ENCODE peak calls at places on chromosomes 11 and 22, in five cellular contexts. L is body of pancreas, A is aorta, T is caudate nucleus, G is RWPE1. R is an unnamed sample.

GRCh38 chr11:3807856-3808845 is at the start of gene PGAP2:
- DNase-seq in G (peak), L (peak), T (no peak), A (peak), R (peak)

GRCh38 chr11:42778193-42778592 is 533.6 kb upstream of the API5 start:
- DNase-seq in L (no peak), T (no peak), A (no peak), G (no peak), R (no peak)

GRCh38 chr11:120186799-120187591 is 23.8 kb upstream of the OAF start:
- DNase-seq in L (peak), G (peak), T (no peak), A (no peak), R (no peak)

GRCh38 chr22:43923191-43923590 is 414 bp upstream of the PNPLA3 start:
- DNase-seq in A (no peak), G (no peak), T (no peak), L (no peak), R (peak)

GRCh38 chr22:21650823-21651520 is 8.9 kb downstream of the SDF2L1 start:
- DNase-seq in G (no peak), L (no peak), T (no peak), A (no peak), R (no peak)

GRCh38 chr11:3043315-3043871 is 13.8 kb downstream of the CARS1 start:
- DNase-seq in T (no peak), L (peak), A (peak), G (no peak), R (no peak)

GRCh38 chr11:58059011-58059358 is 28.2 kb downstream of the OR6Q1 start:
- DNase-seq in G (peak), L (no peak), A (no peak), T (no peak), R (no peak)

GRCh38 chr11:12258451-12258850 is 118.9 kb upstream of the PARVA start:
- DNase-seq in L (no peak), G (no peak), A (peak), T (no peak), R (no peak)

GRCh38 chr11:7964261-7964660 is 986 bp downstream of the NLRP10 start:
- DNase-seq in L (no peak), G (no peak), A (no peak), T (no peak), R (no peak)

GRCh38 chr11:44950036-44950624 is 553 bp downstream of the TP53I11 start:
- DNase-seq in A (peak), G (no peak), L (peak), T (no peak), R (no peak)

GRCh38 chr11:58788355-58789023 is 56.0 kb downstream of the GLYATL2 start:
- DNase-seq in A (no peak), G (peak), L (peak), T (no peak), R (no peak)

GRCh38 chr11:109374441-109374840 is 47.5 kb upstream of the C11orf87 start:
- DNase-seq in L (no peak), G (no peak), T (no peak), A (no peak), R (no peak)

GRCh38 chr11:73995247-73995646 is 12.6 kb upstream of the UCP2 start:
- DNase-seq in A (no peak), L (no peak), T (no peak), G (no peak), R (peak)

GRCh38 chr11:111913031-111913861 is 712 bp downstream of the HSPB2 start:
- DNase-seq in T (no peak), G (no peak), A (peak), L (no peak), R (no peak)

GRCh38 chr11:110470716-110471115 is 41.0 kb downstream of the FDX1 start:
- DNase-seq in G (no peak), T (no peak), A (no peak), L (no peak), R (no peak)

GRCh38 chr11:104003491-104003890 is 32.9 kb upstream of the DDI1 start:
- DNase-seq in L (no peak), G (no peak), T (no peak), A (no peak), R (no peak)

GRCh38 chr11:79406376-79406775 is 34.5 kb downstream of the TENM4 start:
- DNase-seq in T (no peak), L (no peak), G (no peak), A (no peak), R (no peak)

GRCh38 chr11:16804104-16804947 is 65.9 kb downstream of the C11orf58 start:
- DNase-seq in T (no peak), L (no peak), A (no peak), G (no peak), R (peak)

GRCh38 chr11:61602775-61603569 is 22.1 kb upstream of the SYT7 start:
- DNase-seq in L (peak), G (peak), A (peak), T (peak), R (no peak)

GRCh38 chr11:31246451-31247165 is 122.9 kb downstream of the DCDC1 start:
- DNase-seq in L (no peak), G (no peak), A (no peak), T (no peak), R (no peak)

GRCh38 chr11:11146830-11147229 is 206.2 kb downstream of the CSNK2A3 start:
- DNase-seq in G (no peak), T (no peak), A (no peak), L (no peak), R (no peak)

GRCh38 chr22:43477151-43477725 is 65.4 kb downstream of the MPPED1 start:
- DNase-seq in L (no peak), T (no peak), G (no peak), A (no peak), R (no peak)

GRCh38 chr11:6629892-6630631 is 10.8 kb upstream of the TPP1 start:
- DNase-seq in L (peak), T (no peak), A (no peak), G (no peak), R (no peak)

GRCh38 chr11:80122211-80122610 is 681.4 kb upstream of the TENM4 start:
- DNase-seq in L (no peak), T (no peak), G (no peak), A (no peak), R (no peak)

GRCh38 chr11:68947151-68947550 is 33.6 kb downstream of the MRGPRD start:
- DNase-seq in A (no peak), L (no peak), T (no peak), G (no peak), R (no peak)

GRCh38 chr22:50000587-50001387 is 11.8 kb downstream of the IL17REL start:
- DNase-seq in A (no peak), T (no peak), L (no peak), G (no peak), R (no peak)

GRCh38 chr22:45007247-45007945 is 2.4 kb downstream of the PHF21B start:
- DNase-seq in T (no peak), L (no peak), G (no peak), A (no peak), R (no peak)
- H3K27ac ChIP-seq in T (peak), L (no peak), G (no peak), A (no peak), R (no peak)

DNA sequence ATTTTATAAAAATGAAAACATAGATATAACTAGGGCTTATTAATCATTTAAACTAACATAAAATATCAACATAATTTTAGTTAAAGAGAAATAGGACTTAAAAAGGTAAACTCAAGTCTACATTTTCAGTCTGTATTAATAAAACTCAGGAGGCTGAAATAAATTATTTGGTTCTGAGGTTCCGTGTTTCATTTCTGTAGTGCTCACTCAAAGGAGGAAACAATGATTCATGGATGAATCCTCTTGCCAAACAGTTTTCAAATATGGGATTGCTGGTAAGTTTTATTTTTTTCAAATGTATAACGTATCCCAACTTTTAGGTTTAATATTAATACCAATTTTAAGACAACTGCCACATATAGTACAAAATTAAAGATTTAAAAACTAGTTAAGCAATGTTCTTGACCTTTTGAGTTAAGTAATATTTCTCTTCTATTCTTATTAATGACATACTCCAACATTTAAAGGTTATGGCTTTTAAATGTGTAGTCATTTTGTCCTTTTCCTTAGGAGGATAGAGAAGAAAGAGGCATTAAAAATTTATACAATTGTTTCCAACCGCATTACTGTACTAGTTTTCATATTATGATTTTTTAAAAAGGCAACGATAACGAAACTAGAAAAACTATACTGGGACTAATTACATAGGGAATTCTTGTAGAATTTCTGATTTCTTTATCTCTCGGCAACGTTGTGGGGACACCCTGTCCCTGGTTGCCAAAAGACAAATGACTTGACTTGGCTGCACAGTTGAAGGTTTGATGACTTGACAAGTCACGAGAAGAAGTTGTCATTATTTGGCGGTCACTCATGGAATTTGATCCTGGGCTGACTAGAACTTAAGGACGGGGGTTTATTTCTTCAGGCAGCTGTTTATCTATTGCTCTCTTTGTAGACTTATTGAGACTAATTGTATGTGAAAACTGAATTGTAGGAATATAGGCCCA is 69.2 kb upstream of the ADSL start:
- DNase-seq in A (no peak), L (no peak), T (no peak), G (peak), R (no peak)
- H3K27ac ChIP-seq in A (peak), L (peak), T (no peak), G (no peak), R (peak)

GRCh38 chr11:64722141-64723050 is 601 bp downstream of the NRXN2 start:
- DNase-seq in A (no peak), T (no peak), L (no peak), G (no peak), R (no peak)
- H3K27ac ChIP-seq in A (no peak), T (no peak), L (no peak), G (no peak), R (no peak)

GRCh38 chr11:20029193-20029592 is 131.1 kb downstream of the DBX1 start:
- DNase-seq in G (no peak), T (no peak), L (no peak), A (no peak), R (no peak)

GRCh38 chr11:20030472-20030871 is 129.8 kb downstream of the DBX1 start:
- DNase-seq in G (no peak), T (no peak), A (no peak), L (no peak), R (no peak)

GRCh38 chr11:20032127-20032526 is 128.1 kb downstream of the DBX1 start:
- DNase-seq in L (no peak), T (no peak), A (no peak), G (no peak), R (no peak)

GRCh38 chr11:20032577-20033265 is 127.6 kb downstream of the DBX1 start:
- DNase-seq in G (no peak), T (no peak), A (no peak), L (no peak), R (no peak)

DNA sequence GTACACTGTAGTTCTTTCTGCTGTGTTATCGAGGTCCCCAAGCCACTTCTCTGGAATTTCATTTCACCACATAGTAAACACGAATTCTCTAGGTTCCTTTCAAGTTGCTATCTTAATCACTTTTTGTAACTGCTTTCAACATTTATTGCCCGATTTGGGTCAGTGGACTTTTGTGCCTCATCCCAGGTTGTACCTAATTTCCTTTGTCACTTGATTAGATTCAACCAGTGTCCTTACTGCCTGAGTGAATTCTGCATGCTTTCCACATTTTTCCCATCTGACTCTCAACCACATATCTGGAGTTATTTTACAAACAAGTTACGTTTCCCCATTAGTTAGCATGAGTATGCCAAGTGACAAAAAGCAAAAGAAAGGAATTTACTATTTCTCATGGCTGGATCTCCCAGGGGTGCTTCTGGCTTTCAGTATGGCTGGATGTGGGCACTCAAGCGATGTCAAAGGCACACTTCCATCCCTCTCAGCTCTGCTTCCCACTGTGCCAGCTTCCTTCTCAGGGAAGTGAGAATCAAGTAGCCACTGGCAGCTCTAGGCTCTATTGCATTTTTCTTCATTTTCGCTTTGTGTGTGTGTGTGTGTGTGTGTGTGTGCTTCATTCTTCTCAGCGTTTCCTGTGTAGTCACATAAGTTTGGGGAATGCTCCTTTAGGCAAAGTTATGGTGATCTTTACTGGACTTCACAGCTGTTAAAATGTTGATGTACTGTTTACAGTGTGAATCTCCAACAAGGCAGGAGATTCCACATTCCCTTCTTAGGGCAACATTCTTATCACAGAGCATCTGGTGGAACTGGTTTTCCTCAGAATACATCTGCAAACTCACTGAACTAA is 128.9 kb downstream of the DBX1 start:
- DNase-seq in A (no peak), G (no peak), T (no peak), L (no peak), R (no peak)
- H3K27ac ChIP-seq in A (no peak), G (no peak), T (no peak), L (peak), R (no peak)

GRCh38 chr22:36292823-36293530 is 40.0 kb downstream of the APOL1 start:
- DNase-seq in A (peak), G (no peak), T (no peak), L (no peak), R (no peak)
- H3K27ac ChIP-seq in A (no peak), G (peak), T (no peak), L (no peak), R (no peak)

GRCh38 chr11:94129505-94130335 is 1.1 kb downstream of the PANX1 start:
- DNase-seq in L (peak), T (no peak), G (peak), A (no peak), R (peak)

GRCh38 chr11:94128171-94128745 is 383 bp upstream of the PANX1 start:
- DNase-seq in G (no peak), A (no peak), T (no peak), L (no peak), R (no peak)

GRCh38 chr11:94125408-94126120 is 3.1 kb upstream of the PANX1 start:
- DNase-seq in T (no peak), A (no peak), G (no peak), L (no peak), R (no peak)

GRCh38 chr11:94128746-94129504 is at the start of gene PANX1:
- DNase-seq in A (peak), T (peak), G (peak), L (peak), R (peak)

DNA sequence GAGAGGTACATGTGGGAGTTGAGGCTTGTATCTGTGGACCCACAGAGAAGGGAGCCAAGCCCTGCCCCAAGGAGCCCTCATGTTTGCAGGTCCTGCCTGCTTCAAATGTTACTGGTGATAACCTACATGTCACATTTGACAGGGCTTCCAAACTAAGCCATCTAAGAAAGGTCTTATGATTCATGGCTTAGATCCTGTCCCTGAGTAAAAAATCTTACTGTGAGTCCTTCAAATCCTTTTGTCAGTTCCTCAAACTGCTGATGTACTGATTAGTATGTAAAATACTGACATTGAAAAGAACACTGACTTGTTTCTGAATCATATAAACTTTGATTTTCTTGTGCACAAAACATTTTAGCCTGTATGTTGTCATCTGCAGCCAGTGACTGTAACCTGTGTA is 1.0 kb upstream of the PANX1 start:
- DNase-seq in G (no peak), A (no peak), T (no peak), L (no peak), R (no peak)
- H3K27ac ChIP-seq in G (peak), A (no peak), T (no peak), L (no peak), R (peak)

GRCh38 chr11:117145393-117145761 is 1.3 kb downstream of the PAFAH1B2 start:
- DNase-seq in T (no peak), G (peak), L (no peak), A (no peak), R (peak)
- H3K27ac ChIP-seq in T (no peak), G (peak), L (peak), A (peak), R (peak)

DNA sequence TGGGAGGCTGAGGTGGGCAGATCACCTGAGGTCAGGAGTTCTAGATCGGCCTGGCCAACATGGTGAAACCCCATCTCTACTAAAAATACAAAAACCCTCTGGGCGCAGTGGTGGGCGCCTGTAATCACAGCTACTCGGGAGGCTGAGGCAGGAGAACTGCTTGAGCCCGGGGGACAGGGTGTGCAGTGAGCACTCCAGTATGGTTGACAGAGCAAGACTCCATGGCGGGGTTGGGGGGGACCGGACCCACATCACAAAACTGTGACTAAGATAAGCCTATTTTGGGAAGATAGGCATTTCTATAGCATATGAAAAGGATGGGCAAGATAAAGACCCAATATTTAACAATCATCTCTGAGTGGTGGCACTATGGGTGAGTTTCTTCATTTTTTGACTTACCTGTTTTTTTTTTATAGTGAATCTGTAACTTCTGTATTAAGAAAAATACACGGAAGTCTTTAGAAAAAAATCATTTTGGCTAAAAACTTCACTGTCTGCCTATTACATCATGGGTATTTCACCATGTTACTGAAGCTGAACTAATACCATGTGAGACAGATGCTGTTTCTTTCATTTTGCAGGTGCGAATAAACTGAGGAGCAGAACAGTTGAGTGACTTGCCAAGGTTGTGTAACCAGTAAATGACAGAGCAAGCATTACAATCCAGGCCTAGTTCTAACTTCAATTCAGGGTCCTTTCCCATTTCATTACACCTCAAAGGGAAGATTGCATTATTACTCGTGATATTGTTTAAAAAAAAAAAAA is 2.5 kb downstream of the CELF1 start:
- DNase-seq in G (no peak), T (no peak), L (no peak), A (no peak), R (no peak)
- H3K27ac ChIP-seq in G (peak), T (no peak), L (peak), A (no peak), R (no peak)